ENCODE peak calls at places on chromosomes 2 and 18, in eight cellular contexts. O is neural crest cell, R is tibial nerve, H is PC-9, L is nephron progenitor cell, N is astrocyte of the spinal cord, Y is mucosa of descending colon, G is transverse colon. S is an unnamed sample.

GRCh38 chr2:14700753-14701152 is 68.2 kb downstream of the LRATD1 start:
- DNase-seq in O (no peak), R (no peak), H (no peak), L (no peak), N (peak; percentile 70), Y (no peak), G (no peak), S (no peak)

GRCh38 chr2:62654423-62654791 is 51.1 kb upstream of the EHBP1 start:
- DNase-seq in O (no peak), R (no peak), H (peak; percentile 69), L (no peak), N (peak; percentile 60), Y (no peak), G (no peak), S (no peak)

GRCh38 chr2:239159476-239159911 is 241.3 kb downstream of the HDAC4 start:
- DNase-seq in O (no peak), R (no peak), H (no peak), L (no peak), N (no peak), Y (peak; percentile 14), G (peak; percentile 0), S (no peak)

GRCh38 chr2:3785220-3785889 is 82.0 kb downstream of the DCDC2C start:
- DNase-seq in O (no peak), R (no peak), H (no peak), L (no peak), N (peak; percentile 16), Y (no peak), G (no peak), S (no peak)

GRCh38 chr18:76405761-76406356 is 89.2 kb downstream of the ZNF516 start:
- DNase-seq in O (peak; percentile 57), R (peak; percentile 48), H (peak; percentile 21), L (peak; percentile 65), N (no peak), Y (peak; percentile 49), G (peak; percentile 52), S (no peak)

GRCh38 chr18:79507546-79508480 is 112.1 kb downstream of the NFATC1 start:
- DNase-seq in O (no peak), R (peak; percentile 73), H (peak; percentile 24), L (peak; percentile 39), N (peak; percentile 48), Y (peak; percentile 63), G (peak; percentile 60), S (no peak)

GRCh38 chr2:180349809-180350208 is 342.7 kb upstream of the CWC22 start:
- DNase-seq in O (no peak), R (no peak), H (no peak), L (no peak), N (no peak), Y (no peak), G (no peak), S (no peak)

GRCh38 chr2:225328192-225328591 is 71.3 kb upstream of the NYAP2 start:
- DNase-seq in O (no peak), R (no peak), H (peak; percentile 18), L (no peak), N (peak; percentile 64), Y (no peak), G (no peak), S (no peak)

GRCh38 chr18:36539674-36540073 is 242.2 kb downstream of the FHOD3 start:
- DNase-seq in O (no peak), R (no peak), H (no peak), L (no peak), N (no peak), Y (no peak), G (no peak), S (no peak)

GRCh38 chr2:162198239-162198638 is 45.0 kb downstream of the FAP start:
- DNase-seq in O (no peak), R (no peak), H (no peak), L (no peak), N (peak; percentile 15), Y (no peak), G (no peak), S (no peak)

GRCh38 chr2:100056478-100056877 is 85.9 kb downstream of the AFF3 start:
- DNase-seq in O (no peak), R (no peak), H (no peak), L (no peak), N (no peak), Y (no peak), G (no peak), S (no peak)

GRCh38 chr2:109185801-109186570 is 57.0 kb downstream of the SH3RF3 start:
- DNase-seq in O (no peak), R (no peak), H (no peak), L (no peak), N (peak; percentile 62), Y (no peak), G (peak; percentile 30), S (no peak)

GRCh38 chr18:13973061-13973460 is 57.7 kb upstream of the MC2R start:
- DNase-seq in O (no peak), R (no peak), H (no peak), L (no peak), N (no peak), Y (no peak), G (no peak), S (no peak)

GRCh38 chr2:20106746-20107145 is 55.3 kb upstream of the LAPTM4A start:
- DNase-seq in O (peak; percentile 66), R (no peak), H (peak; percentile 83), L (peak; percentile 76), N (no peak), Y (peak; percentile 75), G (peak; percentile 56), S (peak; percentile 46)

GRCh38 chr2:104872034-104872865 is 18.3 kb downstream of the POU3F3 start:
- DNase-seq in O (peak; percentile 34), R (no peak), H (no peak), L (peak; percentile 45), N (peak; percentile 41), Y (no peak), G (no peak), S (no peak)

GRCh38 chr2:235493402-235493774 is 455 bp upstream of the AGAP1 start:
- DNase-seq in O (no peak), R (no peak), H (no peak), L (no peak), N (peak; percentile 47), Y (no peak), G (no peak), S (no peak)

GRCh38 chr18:6406910-6407470 is 7.7 kb downstream of the L3MBTL4 start:
- DNase-seq in O (no peak), R (no peak), H (no peak), L (no peak), N (no peak), Y (no peak), G (no peak), S (no peak)

GRCh38 chr2:65630643-65631042 is 198.2 kb upstream of the SPRED2 start:
- DNase-seq in O (no peak), R (no peak), H (no peak), L (no peak), N (peak; percentile 74), Y (no peak), G (no peak), S (no peak)

GRCh38 chr2:898319-898718 is 52.3 kb upstream of the SNTG2 start:
- DNase-seq in O (peak; percentile 18), R (no peak), H (no peak), L (no peak), N (no peak), Y (no peak), G (no peak), S (no peak)

GRCh38 chr2:119208791-119209203 is 14.8 kb upstream of the STEAP3 start:
- DNase-seq in O (no peak), R (no peak), H (peak; percentile 97), L (no peak), N (peak; percentile 25), Y (no peak), G (no peak), S (no peak)

GRCh38 chr18:49168970-49169619 is 218.3 kb upstream of the SMAD7 start:
- DNase-seq in O (no peak), R (no peak), H (no peak), L (no peak), N (no peak), Y (peak; percentile 48), G (peak; percentile 31), S (no peak)

GRCh38 chr18:62833494-62833893 is 118.2 kb downstream of the PHLPP1 start:
- DNase-seq in O (no peak), R (no peak), H (no peak), L (no peak), N (no peak), Y (no peak), G (no peak), S (no peak)

GRCh38 chr2:150127995-150128394 is 359.5 kb downstream of the RND3 start:
- DNase-seq in O (no peak), R (no peak), H (no peak), L (no peak), N (peak; percentile 70), Y (no peak), G (no peak), S (no peak)

GRCh38 chr2:45852450-45853150 is 201.1 kb downstream of the PRKCE start:
- DNase-seq in O (no peak), R (no peak), H (no peak), L (no peak), N (peak; percentile 7), Y (no peak), G (no peak), S (no peak)

GRCh38 chr18:37161491-37161890 is 332.6 kb downstream of the KIAA1328 start:
- DNase-seq in O (no peak), R (no peak), H (no peak), L (no peak), N (no peak), Y (no peak), G (no peak), S (no peak)

GRCh38 chr2:58357521-58357920 is 116.4 kb upstream of the FANCL start:
- DNase-seq in O (no peak), R (no peak), H (no peak), L (no peak), N (no peak), Y (no peak), G (no peak), S (no peak)

GRCh38 chr2:38528008-38528442 is 74.7 kb downstream of the HNRNPLL start:
- DNase-seq in O (peak; percentile 60), R (no peak), H (peak; percentile 22), L (peak; percentile 67), N (peak; percentile 47), Y (no peak), G (no peak), S (no peak)
- TF ChIP-seq CTCF in O (no peak), R (no peak), H (no peak), L (no peak), N (no peak), Y (no peak), G (no peak), S (no peak)

GRCh38 chr2:53515435-53516332 is 251.9 kb upstream of the CHAC2 start:
- DNase-seq in O (no peak), R (no peak), H (peak; percentile 13), L (no peak), N (no peak), Y (no peak), G (no peak), S (no peak)
- TF ChIP-seq CTCF in O (no peak), R (no peak), H (peak; percentile 48), L (no peak), N (peak; percentile 18), Y (no peak), G (no peak), S (peak; percentile 14)

GRCh38 chr2:70806620-70807019 is 13.8 kb downstream of the CLEC4F start:
- DNase-seq in O (no peak), R (no peak), H (no peak), L (no peak), N (no peak), Y (no peak), G (no peak), S (no peak)
- TF ChIP-seq CTCF in O (no peak), R (no peak), H (no peak), L (no peak), N (no peak), Y (no peak), G (no peak), S (no peak)

GRCh38 chr18:9549405-9549804 is 65.0 kb downstream of the PPP4R1 start:
- DNase-seq in O (no peak), R (no peak), H (no peak), L (no peak), N (no peak), Y (no peak), G (no peak), S (no peak)
- TF ChIP-seq CTCF in O (no peak), R (no peak), H (peak; percentile 15), L (no peak), N (peak; percentile 13), Y (no peak), G (no peak), S (peak; percentile 35)

S was measured in progenitor cell of endocrine pancreas.